ENCODE peak calls at places on chromosomes 5 and 9, in five cellular contexts. K is pancreas; G is endodermal cell; R is CD8-positive, alpha-beta T cell; P is stomach. E is an unnamed sample. For H3K4me1, the result is how much of the 10 kb centered on the place peaks cover.

GRCh38 chr9:135887585-135888050 is 19.7 kb downstream of the CAMSAP1 start:
- DNase-seq in K (no peak), G (peak), R (peak), P (peak), E (no peak)

GRCh38 chr5:123705741-123706140 is 193.8 kb downstream of the CSNK1G3 start:
- DNase-seq in R (no peak), P (no peak), G (no peak), K (no peak), E (no peak)

GRCh38 chr5:132253452-132254320 is 3.8 kb upstream of the PDLIM4 start:
- DNase-seq in K (no peak), G (peak), R (no peak), P (no peak), E (no peak)

GRCh38 chr9:136923881-136924280 is 20.7 kb downstream of the FBXW5 start:
- DNase-seq in R (no peak), K (no peak), P (no peak), G (no peak), E (no peak)

GRCh38 chr9:81530407-81530810 is 158.9 kb downstream of the TLE1 start:
- DNase-seq in G (no peak), P (no peak), R (no peak), K (no peak), E (no peak)

GRCh38 chr5:132763369-132764036 is 13.5 kb downstream of the SEPTIN8 start:
- DNase-seq in K (no peak), R (no peak), P (no peak), G (peak), E (no peak)

GRCh38 chr5:157303023-157303422 is 37.1 kb downstream of the CYFIP2 start:
- DNase-seq in P (no peak), R (no peak), G (no peak), K (no peak), E (no peak)

GRCh38 chr9:79623799-79624721 is 52.3 kb downstream of the TLE4 start:
- DNase-seq in G (no peak), R (peak), K (no peak), P (no peak), E (peak)

GRCh38 chr9:72383978-72384709 is 19.1 kb upstream of the ZFAND5 start:
- DNase-seq in G (no peak), K (no peak), R (no peak), P (no peak), E (no peak)

GRCh38 chr9:112753725-112754124 is 3.2 kb downstream of the SNX30 start:
- DNase-seq in K (no peak), P (no peak), G (no peak), R (no peak), E (no peak)

GRCh38 chr9:15722888-15723287 is 170.0 kb downstream of the CCDC171 start:
- DNase-seq in K (no peak), G (peak), P (no peak), R (no peak), E (no peak)

GRCh38 chr5:135833961-135834638 is 363 bp upstream of the SLC25A48 start:
- DNase-seq in K (no peak), P (no peak), R (no peak), G (no peak), E (no peak)

GRCh38 chr9:110626109-110626829 is 42.3 kb upstream of the MUSK start:
- DNase-seq in G (no peak), P (no peak), K (no peak), R (no peak), E (no peak)

GRCh38 chr9:137236936-137237421 is 4.1 kb upstream of the TUBB4B start:
- DNase-seq in K (no peak), G (no peak), R (no peak), P (no peak), E (no peak)

GRCh38 chr5:128118214-128118613 is 34.6 kb downstream of the SLC12A2 start:
- DNase-seq in P (no peak), K (no peak), G (no peak), R (no peak), E (no peak)

GRCh38 chr5:138948391-138949222 is 73.5 kb upstream of the LRRTM2 start:
- DNase-seq in P (no peak), R (no peak), K (no peak), G (no peak), E (no peak)

GRCh38 chr5:111223790-111224560 is at the start of gene CAMK4:
- DNase-seq in K (peak), R (peak), P (peak), G (peak), E (peak)

GRCh38 chr5:174187481-174187880 is 142.0 kb downstream of the NSG2 start:
- DNase-seq in R (no peak), G (peak), P (no peak), K (no peak), E (no peak)

GRCh38 chr9:24011206-24011605 is 185.2 kb upstream of the ELAVL2 start:
- DNase-seq in K (no peak), P (no peak), G (no peak), R (no peak), E (no peak)

GRCh38 chr5:63820557-63820956 is 141.7 kb downstream of the HTR1A start:
- DNase-seq in P (no peak), K (peak), R (no peak), G (no peak), E (no peak)

GRCh38 chr5:171612749-171613148 is 172.9 kb upstream of the SMIM23 start:
- DNase-seq in R (no peak), P (no peak), G (peak), K (no peak), E (no peak)

GRCh38 chr5:148221510-148221909 is 16.8 kb upstream of the MARCOL start:
- DNase-seq in G (no peak), K (no peak), R (no peak), P (no peak), E (no peak)

GRCh38 chr5:126108505-126108904 is 314.7 kb upstream of the GRAMD2B start:
- DNase-seq in G (no peak), P (no peak), R (no peak), K (no peak), E (no peak)

GRCh38 chr5:127176769-127177168 is 103.5 kb upstream of the C5orf63 start:
- DNase-seq in K (no peak), P (no peak), R (no peak), G (no peak), E (no peak)

GRCh38 chr9:31103836-31104235 is 1280.6 kb upstream of the ACO1 start:
- DNase-seq in P (no peak), G (no peak), K (no peak), R (no peak), E (no peak)

GRCh38 chr9:109704546-109704945 is 75.5 kb upstream of the PALM2AKAP2 start:
- DNase-seq in G (no peak), P (no peak), K (no peak), R (no peak), E (no peak)

GRCh38 chr5:119328753-119329602 is 26.8 kb upstream of the TNFAIP8 start:
- DNase-seq in G (no peak), K (no peak), R (peak), P (no peak), E (no peak)

GRCh38 chr9:81608289-81608657 is 81.1 kb downstream of the TLE1 start:
- DNase-seq in R (no peak), K (no peak), G (no peak), P (no peak), E (no peak)

GRCh38 chr9:81424431-81424830 is 264.9 kb downstream of the TLE1 start:
- DNase-seq in P (no peak), R (no peak), K (no peak), G (no peak), E (no peak)

GRCh38 chr9:93206576-93207155 is 22.7 kb downstream of the WNK2 start:
- DNase-seq in G (no peak), P (no peak), R (no peak), K (no peak), E (no peak)

GRCh38 chr5:161600156-161600555 is 53.6 kb upstream of the GABRB2 start:
- DNase-seq in G (peak), P (no peak), R (no peak), K (no peak), E (no peak)

GRCh38 chr9:124768778-124769350 is 2.2 kb downstream of the NR6A1 start:
- DNase-seq in R (no peak), P (no peak), K (no peak), G (no peak), E (no peak)

GRCh38 chr5:50966986-50967385 is 300.5 kb downstream of the PARP8 start:
- DNase-seq in P (no peak), G (no peak), R (no peak), K (no peak), E (no peak)

GRCh38 chr9:78559449-78559885 is 262.5 kb downstream of the PSAT1 start:
- DNase-seq in K (no peak), P (no peak), R (no peak), G (no peak), E (no peak)

GRCh38 chr5:173691931-173692330 is 75.5 kb upstream of the BOD1 start:
- DNase-seq in R (no peak), K (no peak), P (no peak), G (no peak), E (no peak)

GRCh38 chr9:76553680-76554079 is 94.7 kb downstream of the GCNT1 start:
- DNase-seq in K (no peak), R (no peak), P (no peak), G (no peak), E (no peak)

GRCh38 chr9:76560481-76560891 is 101.5 kb downstream of the GCNT1 start:
- DNase-seq in K (no peak), R (no peak), P (no peak), G (no peak), E (no peak)

GRCh38 chr9:76558465-76558864 is 99.5 kb downstream of the GCNT1 start:
- DNase-seq in P (no peak), G (no peak), R (no peak), K (no peak), E (no peak)

GRCh38 chr9:76559283-76559682 is 100.3 kb downstream of the GCNT1 start:
- DNase-seq in K (no peak), P (no peak), R (no peak), G (no peak), E (no peak)

DNA sequence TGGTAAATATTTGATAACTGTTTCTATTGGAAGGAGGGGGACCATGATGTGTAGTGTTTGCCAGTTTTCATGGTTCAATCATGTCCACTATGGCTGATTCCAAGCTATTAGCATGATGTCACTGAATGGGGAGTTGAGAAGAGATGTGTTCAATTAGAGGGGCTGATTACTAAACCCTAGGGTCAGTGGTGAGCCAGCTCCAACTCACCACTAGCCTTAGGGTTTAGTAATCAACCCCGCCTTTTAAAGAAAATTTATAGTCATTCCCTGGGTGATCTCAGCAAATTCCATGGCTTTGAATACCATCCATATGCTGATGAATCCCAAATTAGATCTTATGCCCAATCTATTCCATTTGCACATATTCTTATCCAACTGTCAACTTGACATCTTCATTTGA is 98.7 kb downstream of the GCNT1 start:
- DNase-seq in P (no peak), R (no peak), G (no peak), K (no peak), E (no peak)
- H3K4me1 ChIP-seq in P (under half), R (under half), G (under half), K (under half), E (under half)

GRCh38 chr9:22009563-22009867 is 410 bp upstream of the CDKN2B start:
- DNase-seq in R (no peak), K (no peak), P (no peak), G (no peak), E (no peak)
- H3K4me3 ChIP-seq in R (peak), K (peak), P (peak), G (peak), E (peak)

GRCh38 chr5:17217421-17218352 is at the start of gene BASP1:
- DNase-seq in K (peak), P (peak), R (peak), G (peak), E (peak)

GRCh38 chr5:17218353-17219005 is 1.0 kb downstream of the BASP1 start:
- DNase-seq in G (peak), P (no peak), K (no peak), R (no peak), E (peak)

GRCh38 chr5:17219006-17219422 is 1.6 kb downstream of the BASP1 start:
- DNase-seq in K (no peak), R (no peak), P (no peak), G (peak), E (no peak)

GRCh38 chr5:17216974-17217325 is 481 bp upstream of the BASP1 start:
- DNase-seq in P (no peak), G (peak), R (no peak), K (no peak), E (no peak)

DNA sequence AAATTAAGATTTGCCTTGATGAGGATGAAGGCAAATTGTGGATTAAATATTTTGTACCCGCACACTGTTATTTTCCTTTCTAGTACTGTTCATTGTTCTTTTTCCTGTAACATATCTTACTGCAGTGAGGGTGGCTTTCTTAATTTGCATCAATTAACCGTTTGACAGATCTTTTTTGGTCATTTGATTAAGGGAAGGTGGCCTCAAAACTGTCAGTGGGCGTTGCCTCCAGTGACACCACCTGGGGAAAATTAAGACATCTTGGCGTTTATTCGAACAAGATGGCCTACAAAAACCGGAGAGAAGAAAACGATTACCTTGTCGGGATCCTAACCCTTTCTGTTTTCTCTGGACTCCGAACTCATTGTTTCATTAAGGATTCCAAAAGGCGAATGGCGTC is 2.0 kb downstream of the BASP1 start:
- DNase-seq in R (no peak), G (no peak), P (no peak), K (no peak), E (no peak)
- H3K4me1 ChIP-seq in R (under half), G (under half), P (under half), K (under half), E (under half)

DNA sequence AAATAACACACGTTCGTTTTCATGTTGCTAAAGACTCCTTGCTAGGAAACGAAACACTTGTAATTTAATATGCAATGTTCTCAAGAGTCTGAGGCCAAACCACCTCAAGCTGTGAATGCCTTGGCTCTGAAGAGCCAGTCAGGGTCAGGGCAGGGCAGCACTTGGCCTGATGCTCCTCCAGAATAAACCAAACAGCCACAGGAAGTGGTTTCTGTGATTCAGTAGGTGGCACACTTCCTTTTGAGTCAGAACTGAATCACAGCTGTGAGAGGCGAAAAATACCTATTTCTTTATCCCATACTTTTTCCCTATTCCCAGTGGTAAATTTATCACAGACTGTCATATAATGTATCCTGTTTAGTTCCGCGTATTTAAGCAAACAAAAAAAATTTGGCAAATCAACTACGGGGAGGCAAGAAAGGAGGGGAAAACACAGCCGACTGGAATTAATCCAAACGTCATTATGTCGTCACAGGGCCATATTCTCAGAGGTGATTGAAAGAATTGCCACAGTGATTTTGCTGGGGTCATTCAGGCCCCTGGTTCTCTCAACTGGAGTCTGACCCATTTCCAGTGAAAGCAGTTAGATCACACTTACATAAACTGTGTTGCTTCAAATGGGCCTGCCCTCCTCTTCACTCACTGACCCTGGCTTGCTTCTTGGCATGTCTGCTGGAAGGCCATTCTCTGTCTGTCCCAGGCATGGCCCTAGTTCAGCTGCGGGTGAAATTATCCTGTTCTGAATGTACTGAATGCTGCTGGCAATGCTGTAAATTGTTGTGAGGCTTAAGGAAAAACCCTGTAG is 71.2 kb downstream of the ARRDC3 start:
- DNase-seq in K (no peak), R (peak), G (no peak), P (peak), E (peak)
- H3K4me3 ChIP-seq in K (no peak), R (no peak), G (no peak), P (no peak), E (peak)

DNA sequence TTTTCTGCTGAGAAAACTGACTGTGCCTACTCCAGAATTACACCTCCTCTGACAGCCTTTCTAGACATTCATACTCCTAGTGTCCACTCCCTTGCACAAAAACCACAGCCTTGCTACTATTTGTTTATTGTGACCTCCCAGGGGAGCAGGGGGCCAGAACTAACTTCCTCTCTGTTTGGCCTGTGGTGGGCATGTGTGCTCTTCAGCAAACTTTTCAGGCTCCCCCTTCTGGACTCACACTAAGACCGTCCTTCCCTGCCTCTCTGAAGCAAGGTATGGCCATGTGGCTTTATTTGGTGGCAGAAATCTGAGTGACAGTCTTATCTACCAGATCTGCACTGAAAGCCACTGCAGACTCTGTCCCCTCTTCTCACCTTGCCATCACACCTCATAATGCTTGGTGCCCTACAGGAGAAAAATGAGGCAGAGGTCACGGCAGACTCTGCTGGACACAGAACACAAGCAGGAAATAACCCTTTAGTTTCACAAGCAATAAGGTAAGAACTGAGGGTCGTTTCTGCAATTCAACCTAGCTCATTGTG is 28.2 kb downstream of the LIFR start:
- DNase-seq in P (no peak), K (no peak), G (no peak), R (no peak), E (no peak)
- H3K4me1 ChIP-seq in P (under half), K (under half), G (under half), R (under half), E (half or more)

DNA sequence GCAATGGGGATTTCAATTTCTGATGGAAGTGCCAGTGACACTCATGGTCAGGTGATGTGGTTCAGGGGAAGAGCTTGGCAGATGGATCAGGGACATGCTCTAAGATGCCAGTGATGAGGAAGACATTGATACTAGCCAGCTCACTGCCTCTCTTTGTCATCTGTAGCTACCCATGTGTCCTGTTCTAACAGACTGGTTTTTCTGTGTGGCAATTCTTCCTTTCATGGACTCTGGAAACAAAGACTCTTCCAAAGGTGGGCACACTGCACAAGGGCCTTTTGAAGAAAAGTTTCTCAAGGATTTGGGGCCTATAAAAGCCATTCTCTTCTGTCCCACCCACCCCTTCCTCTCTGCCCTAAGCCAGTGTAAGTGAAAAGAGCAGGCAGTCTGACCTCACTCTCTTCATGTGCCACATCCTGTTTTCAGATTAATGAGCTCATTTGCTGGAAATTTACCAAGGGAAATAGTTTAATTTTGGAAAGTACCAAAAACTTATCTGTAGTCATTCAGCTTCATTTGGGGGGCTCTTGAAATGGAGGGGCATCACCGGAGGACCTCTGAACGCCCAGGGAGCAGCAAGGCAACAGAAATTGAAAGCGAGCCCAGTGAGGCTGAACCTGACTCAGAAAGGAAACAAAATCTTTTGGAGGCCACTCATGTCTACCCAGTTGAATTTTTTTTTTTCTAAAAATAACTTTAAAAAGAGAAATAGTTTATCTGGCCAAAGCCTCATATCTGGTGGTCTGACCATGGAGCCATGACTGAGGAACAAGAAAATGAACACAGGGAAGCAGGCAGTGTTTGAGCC is 4.9 kb upstream of the TRAF1 start:
- DNase-seq in G (peak), K (no peak), R (peak), P (peak), E (no peak)
- H3K4me3 ChIP-seq in G (no peak), K (no peak), R (peak), P (no peak), E (peak)

DNA sequence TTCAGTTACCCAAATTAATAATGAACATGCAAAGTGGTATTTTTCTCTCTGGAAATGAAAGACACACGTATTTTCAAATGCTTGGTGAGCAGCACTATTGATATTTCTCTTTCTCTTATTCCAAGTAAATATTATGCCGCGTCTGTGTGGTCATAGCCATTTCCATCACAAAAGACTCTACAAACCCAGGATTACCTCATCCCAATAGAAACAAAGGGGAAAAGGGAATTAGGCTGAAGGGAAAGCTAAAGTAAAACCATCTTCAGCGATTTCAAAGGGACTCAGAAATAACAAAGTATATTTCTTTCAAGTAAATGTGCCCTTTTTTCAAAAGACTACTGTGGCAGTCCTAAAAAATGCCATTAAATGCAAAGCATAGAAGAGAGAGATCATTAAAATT is 62.0 kb upstream of the FST start:
- DNase-seq in K (no peak), P (no peak), G (no peak), R (no peak), E (no peak)
- H3K4me1 ChIP-seq in K (under half), P (under half), G (under half), R (under half), E (under half)

GRCh38 chr9:99259231-99259918 is 37.3 kb downstream of the SEC61B start:
- DNase-seq in R (peak), G (peak), P (peak), K (peak), E (peak)
- H3K4me3 ChIP-seq in R (no peak), G (no peak), P (peak), K (peak), E (peak)